ENCODE peak calls at places on chromosomes 12 and 14, in five cellular contexts. One of them, this sample, is unnamed.
A peak's percentile ranks its signal among the peaks of the same experiment; 100 is the strongest.

GRCh38 chr14:96727490-96727889 is 69.7 kb upstream of the VRK1 start:
- DNase-seq in Calu3: no peak
- DNase-seq in DND-41: no peak
- DNase-seq in bronchial epithelial cell: no peak
- DNase-seq in GM20000: no peak
- DNase-seq in this sample: no peak

GRCh38 chr12:90017316-90017715 is 308.7 kb upstream of the ATP2B1 start:
- DNase-seq in bronchial epithelial cell: no peak
- DNase-seq in GM20000: no peak
- DNase-seq in Calu3: no peak
- DNase-seq in DND-41: no peak
- DNase-seq in this sample: no peak

GRCh38 chr12:130526813-130527212 is 189.1 kb downstream of the PIWIL1 start:
- DNase-seq in GM20000: peak; percentile 43
- DNase-seq in DND-41: peak; percentile 45
- DNase-seq in bronchial epithelial cell: no peak
- DNase-seq in Calu3: no peak
- DNase-seq in this sample: peak; percentile 5

GRCh38 chr12:2339022-2339431 is 286.2 kb downstream of the CACNA1C start:
- DNase-seq in bronchial epithelial cell: peak; percentile 43
- DNase-seq in GM20000: no peak
- DNase-seq in Calu3: peak; percentile 44
- DNase-seq in DND-41: no peak
- DNase-seq in this sample: no peak

GRCh38 chr12:570949-571794 is 92.1 kb downstream of the NINJ2 start:
- DNase-seq in Calu3: peak; percentile 29
- DNase-seq in DND-41: no peak
- DNase-seq in bronchial epithelial cell: peak; percentile 88
- DNase-seq in GM20000: no peak
- DNase-seq in this sample: no peak

GRCh38 chr12:58858030-58858429 is 62.3 kb downstream of the LRIG3 start:
- DNase-seq in bronchial epithelial cell: no peak
- DNase-seq in DND-41: no peak
- DNase-seq in GM20000: no peak
- DNase-seq in Calu3: no peak
- DNase-seq in this sample: no peak

GRCh38 chr12:13273850-13274249 is 77.3 kb downstream of the EMP1 start:
- DNase-seq in Calu3: no peak
- DNase-seq in DND-41: no peak
- DNase-seq in GM20000: no peak
- DNase-seq in bronchial epithelial cell: no peak
- DNase-seq in this sample: no peak

GRCh38 chr14:85701763-85702162 is 171.8 kb downstream of the FLRT2 start:
- DNase-seq in bronchial epithelial cell: peak; percentile 18
- DNase-seq in Calu3: no peak
- DNase-seq in GM20000: no peak
- DNase-seq in DND-41: no peak
- DNase-seq in this sample: no peak

GRCh38 chr14:29039171-29039570 is 272.6 kb downstream of the FOXG1 start:
- DNase-seq in DND-41: no peak
- DNase-seq in bronchial epithelial cell: peak; percentile 12
- DNase-seq in Calu3: no peak
- DNase-seq in GM20000: no peak
- DNase-seq in this sample: no peak

GRCh38 chr12:59119676-59120075 is 199.4 kb upstream of the LRIG3 start:
- DNase-seq in bronchial epithelial cell: peak; percentile 78
- DNase-seq in Calu3: no peak
- DNase-seq in DND-41: no peak
- DNase-seq in GM20000: no peak
- DNase-seq in this sample: no peak

GRCh38 chr14:29724991-29725390 is 202.7 kb downstream of the PRKD1 start:
- DNase-seq in bronchial epithelial cell: peak; percentile 43
- DNase-seq in DND-41: no peak
- DNase-seq in GM20000: no peak
- DNase-seq in Calu3: peak; percentile 25
- DNase-seq in this sample: no peak

DNA sequence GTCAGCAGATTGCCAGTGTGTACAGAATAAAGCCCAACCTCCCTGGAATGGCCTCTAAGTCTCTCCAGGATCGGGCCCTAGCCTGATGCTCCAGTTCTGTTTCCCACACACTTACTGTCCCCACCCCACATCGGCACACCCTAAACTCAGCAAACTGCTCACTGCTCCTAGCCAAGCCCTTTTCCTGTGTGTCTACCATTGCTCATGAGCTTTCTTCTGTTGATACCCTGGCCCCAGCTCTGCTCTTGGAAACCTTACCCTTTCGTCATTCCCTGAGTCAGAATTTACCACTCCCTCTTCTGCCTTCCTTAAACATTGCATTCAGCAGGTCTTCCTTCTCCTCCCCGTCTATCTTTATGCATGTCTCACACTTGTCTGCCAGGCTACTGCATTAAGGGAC is 158.9 kb downstream of the TMX1 start:
- DNase-seq in GM20000: no peak
- DNase-seq in Calu3: peak; percentile 42
- DNase-seq in DND-41: no peak
- DNase-seq in bronchial epithelial cell: peak; percentile 100
- DNase-seq in this sample: no peak
- TF ChIP-seq CTCF in GM20000: no peak
- TF ChIP-seq CTCF in Calu3: no peak
- TF ChIP-seq CTCF in DND-41: no peak
- TF ChIP-seq CTCF in bronchial epithelial cell: peak; percentile 18
- TF ChIP-seq CTCF in this sample: no peak

GRCh38 chr14:59022144-59022543 is 166.3 kb upstream of the DAAM1 start:
- DNase-seq in GM20000: no peak
- DNase-seq in DND-41: no peak
- DNase-seq in bronchial epithelial cell: peak; percentile 29
- DNase-seq in Calu3: no peak
- DNase-seq in this sample: no peak
- TF ChIP-seq CTCF in GM20000: no peak
- TF ChIP-seq CTCF in DND-41: peak; percentile 50
- TF ChIP-seq CTCF in bronchial epithelial cell: peak; percentile 41
- TF ChIP-seq CTCF in Calu3: peak; percentile 27
- TF ChIP-seq CTCF in this sample: no peak

GRCh38 chr14:76011959-76012802 is 26.6 kb downstream of the IFT43 start:
- DNase-seq in Calu3: no peak
- DNase-seq in GM20000: no peak
- DNase-seq in DND-41: no peak
- DNase-seq in bronchial epithelial cell: no peak
- DNase-seq in this sample: no peak
- TF ChIP-seq CTCF in Calu3: no peak
- TF ChIP-seq CTCF in GM20000: no peak
- TF ChIP-seq CTCF in DND-41: no peak
- TF ChIP-seq CTCF in bronchial epithelial cell: no peak
- TF ChIP-seq CTCF in this sample: no peak

GRCh38 chr14:77544571-77544970 is 46.0 kb upstream of the ISM2 start:
- DNase-seq in DND-41: no peak
- DNase-seq in Calu3: no peak
- DNase-seq in bronchial epithelial cell: no peak
- DNase-seq in GM20000: no peak
- DNase-seq in this sample: no peak

GRCh38 chr14:77543240-77543551 is 44.6 kb upstream of the ISM2 start:
- DNase-seq in GM20000: no peak
- DNase-seq in bronchial epithelial cell: no peak
- DNase-seq in DND-41: no peak
- DNase-seq in Calu3: no peak
- DNase-seq in this sample: no peak

GRCh38 chr14:77549451-77549850 is 50.8 kb upstream of the ISM2 start:
- DNase-seq in Calu3: no peak
- DNase-seq in GM20000: no peak
- DNase-seq in DND-41: no peak
- DNase-seq in bronchial epithelial cell: no peak
- DNase-seq in this sample: no peak

GRCh38 chr14:77543637-77544334 is 45.2 kb upstream of the ISM2 start:
- DNase-seq in GM20000: no peak
- DNase-seq in DND-41: no peak
- DNase-seq in bronchial epithelial cell: no peak
- DNase-seq in Calu3: no peak
- DNase-seq in this sample: no peak

GRCh38 chr14:77547512-77547911 is 48.9 kb upstream of the ISM2 start:
- DNase-seq in bronchial epithelial cell: no peak
- DNase-seq in DND-41: no peak
- DNase-seq in GM20000: no peak
- DNase-seq in Calu3: no peak
- DNase-seq in this sample: no peak
- TF ChIP-seq CTCF in bronchial epithelial cell: peak; percentile 6
- TF ChIP-seq CTCF in DND-41: peak; percentile 17
- TF ChIP-seq CTCF in GM20000: no peak
- TF ChIP-seq CTCF in Calu3: peak; percentile 24
- TF ChIP-seq CTCF in this sample: no peak

GRCh38 chr12:80413462-80413861 is 30.6 kb upstream of the PTPRQ start:
- DNase-seq in Calu3: peak; percentile 13
- DNase-seq in bronchial epithelial cell: no peak
- DNase-seq in DND-41: no peak
- DNase-seq in GM20000: no peak
- DNase-seq in this sample: no peak
- TF ChIP-seq CTCF in Calu3: no peak
- TF ChIP-seq CTCF in bronchial epithelial cell: no peak
- TF ChIP-seq CTCF in DND-41: no peak
- TF ChIP-seq CTCF in GM20000: no peak
- TF ChIP-seq CTCF in this sample: peak; percentile 21

DNA sequence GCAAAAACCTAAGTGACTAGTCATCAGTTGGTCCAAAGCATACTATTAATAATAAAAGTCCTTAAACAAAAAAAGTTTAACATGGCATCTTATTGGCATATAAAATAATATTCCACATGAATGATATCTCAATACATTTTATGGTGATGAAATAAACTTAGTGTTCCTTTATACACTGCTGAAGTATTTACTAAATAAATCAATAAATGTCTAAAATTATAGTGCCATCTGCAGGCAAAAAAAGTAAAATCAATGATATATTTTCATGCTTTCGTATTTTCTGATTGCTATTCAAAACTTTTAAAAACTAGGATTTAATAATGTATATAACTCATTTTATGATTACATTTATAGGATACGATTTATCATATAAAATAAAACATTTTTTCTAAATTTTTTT is 30.5 kb downstream of the PUS7L start:
- DNase-seq in bronchial epithelial cell: peak; percentile 15
- DNase-seq in GM20000: no peak
- DNase-seq in DND-41: no peak
- DNase-seq in Calu3: no peak
- DNase-seq in this sample: no peak
- TF ChIP-seq CTCF in bronchial epithelial cell: no peak
- TF ChIP-seq CTCF in GM20000: no peak
- TF ChIP-seq CTCF in DND-41: peak; percentile 41
- TF ChIP-seq CTCF in Calu3: no peak
- TF ChIP-seq CTCF in this sample: peak; percentile 56

DNA sequence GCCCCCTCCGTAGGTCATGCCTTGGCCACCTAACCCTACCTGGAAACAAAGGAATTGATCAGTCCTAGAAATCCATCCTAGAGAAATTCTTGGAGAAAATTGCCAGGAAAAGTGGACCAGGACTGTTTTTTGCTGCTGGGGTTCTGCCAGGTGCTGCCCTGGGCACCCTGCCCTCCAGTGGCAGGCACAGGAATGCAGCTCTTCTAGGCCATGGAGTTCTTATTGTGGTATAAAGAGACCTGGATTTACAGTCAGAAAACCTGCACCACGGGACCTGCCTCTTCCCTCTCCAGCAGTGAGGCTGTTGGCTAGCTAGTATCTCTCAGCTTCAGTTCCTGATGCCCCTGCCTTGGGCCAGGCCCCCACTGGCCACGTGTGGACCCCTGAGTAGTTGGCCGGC is 59.7 kb downstream of the SLC24A4 start:
- DNase-seq in DND-41: no peak
- DNase-seq in bronchial epithelial cell: peak; percentile 13
- DNase-seq in GM20000: no peak
- DNase-seq in Calu3: peak; percentile 16
- DNase-seq in this sample: no peak
- TF ChIP-seq CTCF in DND-41: peak; percentile 35
- TF ChIP-seq CTCF in bronchial epithelial cell: peak; percentile 59
- TF ChIP-seq CTCF in GM20000: no peak
- TF ChIP-seq CTCF in Calu3: peak; percentile 61
- TF ChIP-seq CTCF in this sample: no peak

This sample was measured in activated CD8-positive, alpha-beta T cell treated with anti-CD3 and anti-CD28 coated beads for 36 hours.